ENCODE peak calls at places on chromosomes 12 and 14, in nine cellular contexts. Q, B, T, U, K, G, Y, S and D are unnamed samples.

GRCh38 chr14:71117839-71118743 is 210.8 kb downstream of the PCNX1 start:
- DNase-seq in Y (no peak), B (no peak), U (peak), Q (no peak), K (no peak), T (peak), S (no peak), G (no peak), D (no peak)

GRCh38 chr14:87115234-87115633 is 877.7 kb downstream of the GALC start:
- DNase-seq in K (no peak), Y (no peak), Q (no peak), G (no peak), S (no peak), T (no peak), B (no peak), U (peak), D (no peak)

GRCh38 chr14:103801459-103801858 is 45.9 kb downstream of the PPP1R13B start:
- DNase-seq in U (no peak), T (peak), K (no peak), S (no peak), Q (no peak), B (no peak), Y (no peak), G (no peak), D (no peak)

GRCh38 chr12:60920841-60921495 is 1325.1 kb downstream of the SLC16A7 start:
- DNase-seq in U (no peak), Q (no peak), K (no peak), G (no peak), B (no peak), Y (no peak), T (no peak), S (no peak), D (no peak)

GRCh38 chr12:10361622-10362021 is 28.2 kb downstream of the KLRK1 start:
- DNase-seq in B (peak), K (no peak), G (no peak), U (peak), Q (no peak), Y (no peak), S (no peak), T (no peak), D (no peak)

GRCh38 chr12:88658009-88658408 is 77.7 kb upstream of the KITLG start:
- DNase-seq in Y (no peak), B (no peak), G (no peak), K (no peak), Q (no peak), T (peak), S (no peak), U (no peak), D (peak)

GRCh38 chr12:67940780-67941243 is 48.4 kb upstream of the IFNG-AS1 start:
- DNase-seq in K (no peak), U (peak), S (no peak), Y (no peak), Q (no peak), T (peak), G (no peak), B (no peak), D (no peak)

GRCh38 chr12:116534341-116535121 is 24.6 kb upstream of the MAP1LC3B2 start:
- DNase-seq in Q (no peak), K (no peak), B (peak), T (peak), U (peak), G (no peak), S (peak), Y (peak), D (no peak)

GRCh38 chr14:74912111-74912510 is 10.9 kb downstream of the RPS6KL1 start:
- DNase-seq in U (no peak), Y (no peak), T (no peak), Q (no peak), K (no peak), S (no peak), B (no peak), G (no peak), D (no peak)

GRCh38 chr14:85024931-85025330 is 505.0 kb upstream of the FLRT2 start:
- DNase-seq in T (no peak), U (no peak), Q (no peak), K (no peak), S (no peak), B (no peak), Y (peak), G (no peak), D (no peak)

GRCh38 chr12:130456375-130457199 is 118.9 kb downstream of the PIWIL1 start:
- DNase-seq in U (no peak), Q (no peak), G (peak), Y (no peak), S (no peak), B (peak), K (no peak), T (no peak), D (peak)

GRCh38 chr14:68791078-68791983 is 1.5 kb downstream of the ZFP36L1 start:
- DNase-seq in Q (no peak), T (peak), S (no peak), U (peak), K (no peak), Y (peak), G (no peak), B (peak), D (no peak)

GRCh38 chr14:65228436-65228835 is 126.1 kb upstream of the MAX start:
- DNase-seq in K (no peak), U (no peak), G (no peak), Q (no peak), S (no peak), T (no peak), Y (no peak), B (no peak), D (no peak)

GRCh38 chr12:104501641-104502040 is 44.9 kb downstream of the CHST11 start:
- DNase-seq in G (no peak), B (no peak), Q (no peak), S (no peak), U (no peak), T (no peak), K (no peak), Y (no peak), D (no peak)